ENCODE peak calls at places on chromosomes 1 and 21, in four cellular contexts. Y, U, X and G are unnamed samples.

GRCh38 chr21:44461438-44462089 is 6.3 kb downstream of the LRRC3 start:
- DNase-seq in X (no peak), U (no peak), Y (no peak), G (no peak)

GRCh38 chr1:240149488-240150094 is 57.9 kb downstream of the FMN2 start:
- DNase-seq in U (no peak), X (no peak), Y (peak; percentile 76), G (peak; percentile 81)

GRCh38 chr1:151512326-151512725 is 1.1 kb downstream of the CGN start:
- DNase-seq in Y (no peak), X (no peak), U (no peak), G (peak; percentile 44)

GRCh38 chr1:53948291-53948690 is 2.1 kb downstream of the LRRC42 start:
- DNase-seq in Y (no peak), U (no peak), X (no peak), G (no peak)

GRCh38 chr1:7172804-7173203 is 387.6 kb downstream of the CAMTA1 start:
- DNase-seq in X (no peak), U (no peak), Y (no peak), G (peak; percentile 62)

GRCh38 chr1:215891266-215891665 is 324.2 kb downstream of the KCTD3 start:
- DNase-seq in U (no peak), X (no peak), Y (no peak), G (no peak)

GRCh38 chr1:244347942-244348341 is 103.8 kb downstream of the ADSS2 start:
- DNase-seq in Y (no peak), X (no peak), U (no peak), G (no peak)

GRCh38 chr1:94329276-94329675 is 88.9 kb upstream of the ABCD3 start:
- DNase-seq in X (no peak), Y (no peak), U (no peak), G (no peak)

GRCh38 chr1:31932491-31933316 is 5.5 kb downstream of the PTP4A2 start:
- DNase-seq in U (no peak), X (no peak), Y (no peak), G (no peak)

GRCh38 chr1:168179411-168180147 is 817 bp downstream of the TIPRL start:
- DNase-seq in Y (peak; percentile 32), X (no peak), U (no peak), G (peak; percentile 15)

GRCh38 chr1:158019177-158019868 is 25.9 kb downstream of the KIRREL1 start:
- DNase-seq in X (no peak), Y (peak; percentile 87), U (no peak), G (peak; percentile 84)

GRCh38 chr1:101317590-101317989 is 80.8 kb downstream of the S1PR1 start:
- DNase-seq in U (no peak), Y (peak; percentile 7), X (no peak), G (no peak)

GRCh38 chr1:201486158-201486557 is 17.2 kb upstream of the PHLDA3 start:
- DNase-seq in U (no peak), X (no peak), Y (no peak), G (no peak)

GRCh38 chr1:163069142-163069541 is at the start of gene RGS4:
- DNase-seq in X (peak; percentile 31), U (no peak), Y (peak; percentile 67), G (peak; percentile 25)

GRCh38 chr1:69258842-69259241 is 308.9 kb upstream of the LRRC7 start:
- DNase-seq in Y (no peak), X (no peak), U (no peak), G (no peak)

GRCh38 chr1:211831558-211832323 is 1.2 kb upstream of the LPGAT1 start:
- DNase-seq in X (no peak), U (no peak), Y (no peak), G (peak; percentile 93)

GRCh38 chr1:20058531-20058930 is 11.5 kb upstream of the PLA2G5 start:
- DNase-seq in X (no peak), U (peak; percentile 11), Y (peak; percentile 40), G (no peak)

GRCh38 chr21:33244082-33244780 is 14.5 kb downstream of the IFNAR2 start:
- DNase-seq in Y (no peak), U (no peak), X (no peak), G (no peak)

GRCh38 chr1:98049370-98050115 is 128.7 kb upstream of the DPYD start:
- DNase-seq in U (no peak), X (peak; percentile 24), Y (no peak), G (no peak)

GRCh38 chr1:92016720-92017316 is 13.0 kb upstream of the EPHX4 start:
- DNase-seq in Y (no peak), U (no peak), X (no peak), G (no peak)

GRCh38 chr1:94001397-94002045 is 92.3 kb upstream of the GCLM start:
- DNase-seq in Y (no peak), U (no peak), X (no peak), G (no peak)

GRCh38 chr21:40210251-40210650 is 343.0 kb downstream of the PCP4 start:
- DNase-seq in X (no peak), U (no peak), Y (no peak), G (no peak)

GRCh38 chr1:167298328-167298727 is 77.6 kb downstream of the POU2F1 start:
- DNase-seq in U (no peak), Y (no peak), X (no peak), G (no peak)

GRCh38 chr1:157700305-157700704 is 264 bp downstream of the FCRL3 start:
- DNase-seq in X (no peak), Y (no peak), U (no peak), G (no peak)

GRCh38 chr1:158819461-158820443 is 11.4 kb upstream of the MNDA start:
- DNase-seq in X (no peak), U (no peak), Y (no peak), G (no peak)

GRCh38 chr1:176852124-176852523 is 312.4 kb downstream of the ASTN1 start:
- DNase-seq in X (no peak), Y (no peak), U (no peak), G (no peak)

GRCh38 chr1:27405074-27405473 is 12.7 kb downstream of the GPR3 start:
- DNase-seq in U (no peak), X (no peak), Y (no peak), G (no peak)

GRCh38 chr1:31954607-31955283 is 16.6 kb upstream of the PTP4A2 start:
- DNase-seq in Y (peak; percentile 91), X (peak; percentile 85), U (no peak), G (peak; percentile 50)

GRCh38 chr1:151834239-151834638 is 2.6 kb upstream of the RORC start:
- DNase-seq in Y (no peak), X (no peak), U (no peak), G (no peak)

GRCh38 chr1:186187601-186188000 is 187.5 kb downstream of the TPR start:
- DNase-seq in U (no peak), X (no peak), Y (no peak), G (no peak)

GRCh38 chr1:116415699-116416533 is 42.9 kb downstream of the ATP1A1 start:
- DNase-seq in Y (peak; percentile 91), X (no peak), U (no peak), G (peak; percentile 83)